ENCODE peak calls at places on chromosomes 11 and 22, in six cellular contexts. One of them, this sample, is unnamed.

GRCh38 chr11:133898770-133899115 is 53.4 kb upstream of the SPATA19 start:
- DNase-seq in GM12878: no peak
- DNase-seq in H1: no peak
- DNase-seq in HepG2: no peak
- DNase-seq in HCT116: no peak
- DNase-seq in K562: no peak
- DNase-seq in this sample: no peak

GRCh38 chr11:132037961-132038360 is 667.5 kb downstream of the NTM start:
- DNase-seq in GM12878: no peak
- DNase-seq in H1: no peak
- DNase-seq in K562: no peak
- DNase-seq in HepG2: no peak
- DNase-seq in HCT116: no peak
- DNase-seq in this sample: no peak

GRCh38 chr11:8291421-8292350 is 28.0 kb upstream of the LMO1 start:
- DNase-seq in GM12878: no peak
- DNase-seq in K562: no peak
- DNase-seq in HCT116: no peak
- DNase-seq in H1: no peak
- DNase-seq in HepG2: no peak
- DNase-seq in this sample: no peak

GRCh38 chr11:122334546-122335375 is 218.7 kb upstream of the BLID start:
- DNase-seq in HCT116: no peak
- DNase-seq in HepG2: no peak
- DNase-seq in GM12878: no peak
- DNase-seq in H1: no peak
- DNase-seq in K562: no peak
- DNase-seq in this sample: no peak

GRCh38 chr22:30859714-30860095 is 108.9 kb downstream of the MORC2 start:
- DNase-seq in GM12878: no peak
- DNase-seq in HepG2: no peak
- DNase-seq in K562: peak
- DNase-seq in H1: no peak
- DNase-seq in HCT116: no peak
- DNase-seq in this sample: no peak

GRCh38 chr22:47198801-47199251 is 436.4 kb downstream of the TBC1D22A start:
- DNase-seq in GM12878: no peak
- DNase-seq in HepG2: no peak
- DNase-seq in HCT116: no peak
- DNase-seq in K562: no peak
- DNase-seq in H1: no peak
- DNase-seq in this sample: peak

GRCh38 chr11:108870373-108871020 is 205.6 kb downstream of the DDX10 start:
- DNase-seq in HCT116: no peak
- DNase-seq in K562: no peak
- DNase-seq in GM12878: no peak
- DNase-seq in H1: no peak
- DNase-seq in HepG2: peak
- DNase-seq in this sample: no peak

GRCh38 chr11:117833401-117833891 is 8.9 kb upstream of the FXYD2 start:
- DNase-seq in HepG2: no peak
- DNase-seq in HCT116: no peak
- DNase-seq in K562: no peak
- DNase-seq in GM12878: no peak
- DNase-seq in H1: no peak
- DNase-seq in this sample: peak

GRCh38 chr11:63179446-63180068 is 35.5 kb upstream of the SLC22A24 start:
- DNase-seq in H1: no peak
- DNase-seq in GM12878: no peak
- DNase-seq in K562: no peak
- DNase-seq in HCT116: no peak
- DNase-seq in HepG2: no peak
- DNase-seq in this sample: no peak

GRCh38 chr11:63180536-63180935 is 36.5 kb upstream of the SLC22A24 start:
- DNase-seq in HepG2: no peak
- DNase-seq in GM12878: no peak
- DNase-seq in HCT116: no peak
- DNase-seq in H1: no peak
- DNase-seq in K562: no peak
- DNase-seq in this sample: no peak

GRCh38 chr11:63177872-63178271 is 33.9 kb upstream of the SLC22A24 start:
- DNase-seq in HepG2: no peak
- DNase-seq in K562: no peak
- DNase-seq in H1: no peak
- DNase-seq in HCT116: no peak
- DNase-seq in GM12878: no peak
- DNase-seq in this sample: no peak
- TF ChIP-seq RAD21 in HepG2: no peak
- TF ChIP-seq RAD21 in K562: no peak
- TF ChIP-seq RAD21 in H1: no peak
- TF ChIP-seq RAD21 in HCT116: no peak
- TF ChIP-seq RAD21 in GM12878: no peak
- TF ChIP-seq RAD21 in this sample: no peak

GRCh38 chr22:18146389-18146753 is 3.6 kb upstream of the USP18 start:
- DNase-seq in HCT116: no peak
- DNase-seq in HepG2: no peak
- DNase-seq in GM12878: no peak
- DNase-seq in K562: no peak
- DNase-seq in H1: no peak
- DNase-seq in this sample: no peak

GRCh38 chr22:18147791-18148507 is 2.0 kb upstream of the USP18 start:
- DNase-seq in K562: no peak
- DNase-seq in HCT116: no peak
- DNase-seq in HepG2: no peak
- DNase-seq in H1: no peak
- DNase-seq in GM12878: no peak
- DNase-seq in this sample: no peak

GRCh38 chr22:18148508-18148965 is 1.4 kb upstream of the USP18 start:
- DNase-seq in HepG2: peak
- DNase-seq in HCT116: no peak
- DNase-seq in K562: no peak
- DNase-seq in GM12878: no peak
- DNase-seq in H1: no peak
- DNase-seq in this sample: no peak

GRCh38 chr22:18144105-18144504 is 5.9 kb upstream of the USP18 start:
- DNase-seq in H1: no peak
- DNase-seq in HCT116: no peak
- DNase-seq in HepG2: no peak
- DNase-seq in GM12878: no peak
- DNase-seq in K562: no peak
- DNase-seq in this sample: no peak

GRCh38 chr22:18145676-18146388 is 4.1 kb upstream of the USP18 start:
- DNase-seq in K562: no peak
- DNase-seq in HCT116: no peak
- DNase-seq in H1: no peak
- DNase-seq in GM12878: no peak
- DNase-seq in HepG2: no peak
- DNase-seq in this sample: no peak
- TF ChIP-seq JUND in K562: no peak
- TF ChIP-seq JUND in HCT116: no peak
- TF ChIP-seq JUND in H1: no peak
- TF ChIP-seq JUND in GM12878: no peak
- TF ChIP-seq JUND in HepG2: no peak
- TF ChIP-seq JUND in this sample: no peak

GRCh38 chr11:15835705-15836411 is 520.5 kb downstream of the SOX6 start:
- DNase-seq in HCT116: no peak
- DNase-seq in GM12878: no peak
- DNase-seq in K562: no peak
- DNase-seq in H1: no peak
- DNase-seq in HepG2: no peak
- DNase-seq in this sample: peak
- TF ChIP-seq RAD21 in HCT116: no peak
- TF ChIP-seq RAD21 in GM12878: no peak
- TF ChIP-seq RAD21 in K562: no peak
- TF ChIP-seq RAD21 in H1: no peak
- TF ChIP-seq RAD21 in HepG2: no peak
- TF ChIP-seq RAD21 in this sample: peak

DNA sequence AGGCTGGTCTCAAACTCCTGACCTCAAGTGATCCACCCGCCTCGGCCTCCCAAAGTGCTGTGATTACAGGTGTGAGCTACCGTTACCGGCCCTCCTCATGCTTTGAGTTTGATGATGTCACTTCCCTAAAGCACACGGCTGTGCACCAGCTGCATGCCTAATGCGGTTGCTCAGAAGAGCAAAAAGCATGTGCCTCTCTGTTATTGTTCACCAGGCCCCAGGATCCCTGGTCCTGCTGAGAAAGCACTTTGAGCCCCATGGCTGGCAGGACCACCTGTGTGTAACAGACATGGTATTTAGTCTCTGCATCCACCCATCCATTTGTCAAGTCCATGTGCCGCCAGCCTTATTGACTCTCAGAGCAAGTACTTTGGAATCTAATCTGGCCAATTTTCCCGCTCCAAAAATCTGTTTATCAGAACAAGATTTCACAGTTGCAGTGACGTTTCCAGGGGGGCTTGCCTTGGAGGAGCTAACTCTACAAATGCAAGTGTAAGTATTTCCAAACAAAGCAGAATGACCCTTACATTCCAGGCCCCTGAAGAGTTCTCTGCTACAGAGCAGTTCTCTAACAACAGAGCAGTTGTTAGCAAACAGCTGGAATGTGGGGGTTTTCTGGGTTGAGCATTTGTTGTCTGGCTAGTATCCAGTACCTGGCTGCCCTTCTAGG is 89.4 kb downstream of the LDLRAD3 start:
- DNase-seq in GM12878: no peak
- DNase-seq in K562: no peak
- DNase-seq in HepG2: no peak
- DNase-seq in HCT116: no peak
- DNase-seq in H1: peak
- DNase-seq in this sample: no peak
- TF ChIP-seq JUND in GM12878: no peak
- TF ChIP-seq JUND in K562: no peak
- TF ChIP-seq JUND in HepG2: no peak
- TF ChIP-seq JUND in HCT116: no peak
- TF ChIP-seq JUND in H1: no peak
- TF ChIP-seq JUND in this sample: no peak

GRCh38 chr11:29321293-29322132 is 695.3 kb downstream of the KCNA4 start:
- DNase-seq in K562: no peak
- DNase-seq in H1: no peak
- DNase-seq in GM12878: no peak
- DNase-seq in HepG2: peak
- DNase-seq in HCT116: peak
- DNase-seq in this sample: no peak

GRCh38 chr11:29320196-29320595 is 696.6 kb downstream of the KCNA4 start:
- DNase-seq in GM12878: no peak
- DNase-seq in HCT116: no peak
- DNase-seq in HepG2: no peak
- DNase-seq in H1: no peak
- DNase-seq in K562: no peak
- DNase-seq in this sample: no peak

GRCh38 chr11:29319231-29319630 is 697.6 kb downstream of the KCNA4 start:
- DNase-seq in GM12878: no peak
- DNase-seq in H1: no peak
- DNase-seq in K562: no peak
- DNase-seq in HCT116: no peak
- DNase-seq in HepG2: no peak
- DNase-seq in this sample: no peak

GRCh38 chr11:29317669-29318068 is 699.2 kb downstream of the KCNA4 start:
- DNase-seq in HCT116: no peak
- DNase-seq in K562: no peak
- DNase-seq in GM12878: no peak
- DNase-seq in H1: no peak
- DNase-seq in HepG2: no peak
- DNase-seq in this sample: no peak

DNA sequence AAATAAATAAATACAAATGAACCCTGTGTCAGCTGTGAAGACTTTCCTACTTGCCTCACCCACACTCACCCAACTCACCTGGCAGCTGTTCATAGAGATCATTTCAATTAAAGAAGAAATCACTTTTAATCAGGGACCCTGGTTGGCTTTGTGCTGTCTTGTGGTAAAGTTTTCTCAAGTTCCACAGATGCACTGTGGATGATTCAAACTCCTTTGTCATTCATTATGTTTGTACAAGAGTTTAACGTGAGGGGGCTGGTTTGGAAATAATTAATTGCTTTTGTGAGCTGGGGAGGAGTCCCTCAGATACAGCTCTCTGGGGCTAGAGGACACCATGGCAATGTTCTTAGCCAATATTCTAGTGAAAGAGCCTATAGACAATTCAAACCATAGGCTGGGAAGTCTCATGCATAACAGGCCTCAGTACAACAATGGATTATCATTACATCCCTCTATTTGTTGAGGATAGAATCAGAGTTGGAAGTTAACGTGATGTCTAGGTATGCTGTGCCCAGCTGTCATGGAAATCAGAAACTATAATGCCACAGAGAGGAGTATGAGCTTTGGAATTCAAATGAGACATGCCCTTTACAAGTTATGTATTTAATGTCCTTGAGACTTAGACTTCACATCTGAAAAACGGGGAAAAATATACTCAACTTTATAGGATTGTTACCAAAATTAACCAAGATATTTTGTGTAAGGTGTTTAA is 698.5 kb downstream of the KCNA4 start:
- DNase-seq in HepG2: no peak
- DNase-seq in GM12878: no peak
- DNase-seq in K562: no peak
- DNase-seq in H1: no peak
- DNase-seq in HCT116: no peak
- DNase-seq in this sample: no peak
- TF ChIP-seq RAD21 in HepG2: no peak
- TF ChIP-seq RAD21 in GM12878: no peak
- TF ChIP-seq RAD21 in K562: no peak
- TF ChIP-seq RAD21 in H1: no peak
- TF ChIP-seq RAD21 in HCT116: no peak
- TF ChIP-seq RAD21 in this sample: no peak

DNA sequence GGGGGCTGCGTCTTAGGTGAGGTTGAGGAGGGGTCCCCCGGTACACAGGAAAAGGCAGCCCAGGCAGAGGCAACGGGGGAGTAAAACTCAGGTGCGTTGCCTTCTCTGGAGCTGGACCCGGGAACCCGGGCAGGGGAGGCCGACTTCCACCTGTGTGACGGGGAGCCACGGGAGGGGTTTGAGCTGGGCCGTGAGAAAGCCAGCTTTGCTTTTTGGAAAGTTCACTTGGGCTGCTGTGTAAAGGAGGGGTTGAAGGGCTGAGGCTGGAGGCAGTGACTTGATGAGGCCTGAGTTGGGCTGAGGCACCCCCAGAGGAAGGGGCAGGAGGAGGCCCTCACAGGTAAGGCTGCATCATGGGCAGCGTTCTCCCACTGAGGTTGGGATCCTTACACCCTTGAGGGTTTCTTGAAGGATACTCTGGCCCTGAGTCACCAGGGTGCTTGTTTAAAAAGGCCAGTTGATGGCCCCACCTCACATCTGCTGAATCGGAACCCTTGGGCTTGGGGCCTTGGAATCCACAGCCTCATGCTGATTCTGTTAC is 47.2 kb downstream of the CHRDL2 start:
- DNase-seq in H1: no peak
- DNase-seq in K562: no peak
- DNase-seq in GM12878: no peak
- DNase-seq in HCT116: no peak
- DNase-seq in HepG2: no peak
- DNase-seq in this sample: no peak
- TF ChIP-seq JUND in H1: no peak
- TF ChIP-seq JUND in K562: no peak
- TF ChIP-seq JUND in GM12878: no peak
- TF ChIP-seq JUND in HCT116: no peak
- TF ChIP-seq JUND in HepG2: no peak
- TF ChIP-seq JUND in this sample: no peak